ENCODE peak calls at places on chromosomes 16 and 17, in eight cellular contexts. S is heart right ventricle; Q is GM12878; N is CD4-positive, CD25-positive, alpha-beta regulatory T cell; L is body of pancreas; K is CD8-positive, alpha-beta memory T cell; F is neural progenitor cell; T is lung. E is an unnamed sample. For H3K4me1, the result is how much of the 10 kb centered on the place peaks cover.

GRCh38 chr17:40707720-40708119 is 4.2 kb upstream of the KRT24 start:
- DNase-seq in F (no peak), K (no peak), N (no peak), L (peak), T (peak), Q (no peak), S (peak), E (peak)

GRCh38 chr16:67783353-67783725 is 23.0 kb downstream of the RANBP10 start:
- DNase-seq in N (no peak), F (no peak), S (no peak), T (no peak), L (no peak), Q (no peak), K (no peak), E (no peak)

GRCh38 chr16:21150375-21151001 is at the start of gene DNAH3:
- DNase-seq in F (no peak), L (peak), N (no peak), T (no peak), Q (no peak), S (no peak), K (no peak), E (no peak)

GRCh38 chr16:752008-752315 is 8.6 kb upstream of the MSLN start:
- DNase-seq in K (no peak), L (no peak), N (no peak), T (no peak), F (peak), S (no peak), Q (no peak), E (no peak)

GRCh38 chr16:82195917-82196494 is 26.0 kb upstream of the MPHOSPH6 start:
- DNase-seq in T (no peak), Q (no peak), K (no peak), S (no peak), F (no peak), N (no peak), L (no peak), E (no peak)

GRCh38 chr16:28521436-28521835 is 14.8 kb upstream of the IL27 start:
- DNase-seq in F (no peak), K (no peak), L (no peak), Q (no peak), N (no peak), S (no peak), T (no peak), E (no peak)

GRCh38 chr16:23564964-23565363 is 7.4 kb downstream of the UBFD1 start:
- DNase-seq in L (peak), T (no peak), S (peak), K (no peak), F (no peak), N (no peak), Q (no peak), E (peak)

GRCh38 chr16:84277244-84277823 is 17.3 kb upstream of the WFDC1 start:
- DNase-seq in L (peak), K (peak), N (peak), Q (no peak), S (peak), T (peak), F (peak), E (peak)

GRCh38 chr16:11145173-11145820 is 110.7 kb downstream of the SOCS1 start:
- DNase-seq in T (no peak), L (no peak), F (no peak), K (no peak), N (no peak), Q (no peak), S (peak), E (peak)

GRCh38 chr17:27783951-27784350 is 16.4 kb downstream of the NOS2 start:
- DNase-seq in S (no peak), N (no peak), Q (no peak), L (no peak), F (no peak), K (no peak), T (no peak), E (no peak)

GRCh38 chr17:51347851-51348584 is 87.7 kb downstream of the UTP18 start:
- DNase-seq in Q (no peak), N (no peak), T (no peak), S (no peak), F (no peak), L (no peak), K (no peak), E (no peak)

GRCh38 chr16:30746638-30747160 is 1.5 kb upstream of the PHKG2 start:
- DNase-seq in T (no peak), F (no peak), S (no peak), Q (no peak), L (no peak), N (no peak), K (no peak), E (no peak)
- H3K4me1 ChIP-seq in T (under half), F (under half), S (under half), Q (under half), L (under half), N (under half), K (under half), E (under half)

DNA sequence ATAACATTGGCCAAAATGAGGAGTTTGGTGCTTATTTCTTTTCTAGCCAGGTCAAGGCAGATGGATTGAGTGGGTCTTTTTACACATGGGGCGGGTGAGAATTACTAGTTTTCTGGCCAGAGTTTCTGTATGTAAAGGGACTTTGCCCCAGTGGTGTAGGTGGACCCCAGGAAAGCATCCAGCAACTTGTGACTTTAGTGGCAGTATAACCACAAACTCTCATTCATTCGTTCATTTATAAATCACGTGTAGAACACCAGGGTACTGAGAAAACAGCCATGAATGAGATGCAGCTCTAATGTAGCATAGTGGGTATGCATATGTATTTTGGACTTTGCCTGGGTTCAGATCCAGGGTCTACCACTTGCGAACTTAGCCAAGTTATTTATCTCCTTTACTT is 8.1 kb downstream of the RAI1 start:
- DNase-seq in S (no peak), F (no peak), N (no peak), L (no peak), K (no peak), Q (no peak), T (no peak), E (no peak)
- H3K4me1 ChIP-seq in S (half or more), F (under half), N (under half), L (half or more), K (under half), Q (half or more), T (under half), E (half or more)

DNA sequence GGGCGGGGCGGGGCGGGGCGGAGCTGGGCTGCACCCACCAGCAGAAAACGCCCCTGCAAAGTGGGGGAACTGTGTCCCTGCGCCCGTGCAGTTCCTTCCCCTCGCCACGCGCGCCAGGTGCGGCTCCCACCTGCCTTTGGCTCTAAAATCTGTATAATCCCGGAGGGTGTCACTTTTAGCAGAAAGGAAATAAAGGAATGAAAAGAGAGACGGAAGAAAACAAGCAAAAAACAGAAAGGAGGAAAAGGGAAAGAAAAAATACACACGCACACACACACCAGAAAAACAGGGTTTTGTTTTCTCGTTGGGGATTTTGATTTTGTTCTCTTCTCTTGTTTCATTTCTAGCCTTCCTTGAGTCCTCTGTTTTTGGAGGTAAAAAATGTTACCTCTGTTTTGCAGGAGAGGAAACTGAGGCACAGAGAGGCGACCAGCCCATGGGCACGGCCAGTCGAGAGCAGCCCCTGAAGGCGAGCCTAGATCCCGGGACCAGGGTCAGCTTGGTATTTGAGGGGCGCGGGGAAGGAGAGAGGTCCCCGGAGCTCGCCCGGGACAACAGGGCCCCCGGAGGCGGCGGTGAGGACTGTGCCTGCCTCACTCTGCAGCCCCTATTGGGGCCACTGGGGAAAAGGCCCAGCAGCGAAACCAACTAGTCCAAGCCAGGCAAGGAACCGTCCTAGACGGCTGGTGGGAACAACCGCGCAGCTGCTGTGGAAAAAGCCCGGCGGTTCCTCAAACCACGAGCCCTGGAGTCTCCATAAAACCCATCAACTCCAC is 594 bp upstream of the CARHSP1 start:
- DNase-seq in K (no peak), L (no peak), S (no peak), Q (no peak), N (no peak), T (no peak), F (peak), E (no peak)
- H3K4me1 ChIP-seq in K (under half), L (half or more), S (under half), Q (under half), N (under half), T (under half), F (under half), E (under half)

GRCh38 chr17:29148790-29149430 is 31.3 kb downstream of the MYO18A start:
- DNase-seq in T (peak), L (peak), S (peak), N (peak), Q (peak), K (peak), F (peak), E (peak)

GRCh38 chr17:29149431-29150064 is 30.6 kb downstream of the MYO18A start:
- DNase-seq in F (no peak), N (no peak), T (no peak), K (no peak), Q (no peak), S (no peak), L (no peak), E (no peak)

GRCh38 chr17:29147682-29148081 is 32.5 kb downstream of the MYO18A start:
- DNase-seq in F (no peak), L (no peak), Q (no peak), K (no peak), S (no peak), N (no peak), T (no peak), E (no peak)

GRCh38 chr17:29146369-29146972 is 33.7 kb downstream of the MYO18A start:
- DNase-seq in N (no peak), Q (no peak), F (no peak), L (no peak), S (no peak), K (no peak), T (no peak), E (no peak)

GRCh38 chr17:29148257-29148789 is 31.9 kb downstream of the MYO18A start:
- DNase-seq in S (no peak), K (no peak), T (peak), Q (no peak), L (no peak), N (no peak), F (peak), E (no peak)
- H3K4me1 ChIP-seq in S (under half), K (under half), T (under half), Q (under half), L (half or more), N (under half), F (under half), E (under half)